ENCODE peak calls at places on chromosomes 13 and 19, in ten cellular contexts. One of them, this sample, is unnamed.

GRCh38 chr13:95552208-95552538 is 347 bp upstream of the CLDN10 start:
- DNase-seq in Peyer's patch: no peak
- DNase-seq in choroid plexus epithelial cell: no peak
- DNase-seq in foreskin fibroblast: no peak
- DNase-seq in esophagus squamous epithelium: no peak
- DNase-seq in uterus: no peak
- DNase-seq in GM23338: no peak
- DNase-seq in progenitor cell of endocrine pancreas: no peak
- DNase-seq in PC-3: no peak
- DNase-seq in neural crest cell: no peak
- DNase-seq in this sample: no peak

GRCh38 chr19:3055741-3056453 is 6.4 kb downstream of the TLE5 start:
- DNase-seq in PC-3: peak
- DNase-seq in neural crest cell: no peak
- DNase-seq in esophagus squamous epithelium: no peak
- DNase-seq in choroid plexus epithelial cell: no peak
- DNase-seq in uterus: peak
- DNase-seq in Peyer's patch: peak
- DNase-seq in GM23338: peak
- DNase-seq in foreskin fibroblast: no peak
- DNase-seq in progenitor cell of endocrine pancreas: no peak
- DNase-seq in this sample: no peak

GRCh38 chr13:101767096-101767495 is 314.6 kb downstream of the ITGBL1 start:
- DNase-seq in neural crest cell: no peak
- DNase-seq in foreskin fibroblast: no peak
- DNase-seq in GM23338: no peak
- DNase-seq in esophagus squamous epithelium: no peak
- DNase-seq in choroid plexus epithelial cell: no peak
- DNase-seq in uterus: no peak
- DNase-seq in Peyer's patch: no peak
- DNase-seq in progenitor cell of endocrine pancreas: no peak
- DNase-seq in PC-3: no peak
- DNase-seq in this sample: no peak

GRCh38 chr19:12723643-12724426 is at the start of gene TNPO2:
- DNase-seq in neural crest cell: peak
- DNase-seq in choroid plexus epithelial cell: peak
- DNase-seq in Peyer's patch: peak
- DNase-seq in progenitor cell of endocrine pancreas: peak
- DNase-seq in PC-3: peak
- DNase-seq in uterus: peak
- DNase-seq in foreskin fibroblast: peak
- DNase-seq in esophagus squamous epithelium: no peak
- DNase-seq in GM23338: peak
- DNase-seq in this sample: no peak

GRCh38 chr13:89784161-89784809 is 1563.2 kb upstream of the MIR17HG start:
- DNase-seq in progenitor cell of endocrine pancreas: no peak
- DNase-seq in GM23338: no peak
- DNase-seq in uterus: no peak
- DNase-seq in esophagus squamous epithelium: no peak
- DNase-seq in foreskin fibroblast: no peak
- DNase-seq in PC-3: no peak
- DNase-seq in neural crest cell: no peak
- DNase-seq in choroid plexus epithelial cell: no peak
- DNase-seq in Peyer's patch: no peak
- DNase-seq in this sample: no peak

GRCh38 chr13:66313408-66313807 is 916.7 kb downstream of the PCDH9 start:
- DNase-seq in choroid plexus epithelial cell: peak
- DNase-seq in progenitor cell of endocrine pancreas: no peak
- DNase-seq in uterus: no peak
- DNase-seq in neural crest cell: no peak
- DNase-seq in foreskin fibroblast: peak
- DNase-seq in Peyer's patch: no peak
- DNase-seq in PC-3: peak
- DNase-seq in esophagus squamous epithelium: no peak
- DNase-seq in GM23338: no peak
- DNase-seq in this sample: no peak

GRCh38 chr19:6580313-6580712 is 10.6 kb downstream of the CD70 start:
- DNase-seq in Peyer's patch: no peak
- DNase-seq in progenitor cell of endocrine pancreas: no peak
- DNase-seq in neural crest cell: no peak
- DNase-seq in PC-3: peak
- DNase-seq in choroid plexus epithelial cell: no peak
- DNase-seq in GM23338: no peak
- DNase-seq in uterus: no peak
- DNase-seq in esophagus squamous epithelium: no peak
- DNase-seq in foreskin fibroblast: no peak
- DNase-seq in this sample: peak

GRCh38 chr19:2533686-2534085 is 57.8 kb downstream of the GADD45B start:
- DNase-seq in uterus: no peak
- DNase-seq in foreskin fibroblast: no peak
- DNase-seq in PC-3: peak
- DNase-seq in choroid plexus epithelial cell: peak
- DNase-seq in progenitor cell of endocrine pancreas: no peak
- DNase-seq in GM23338: no peak
- DNase-seq in esophagus squamous epithelium: no peak
- DNase-seq in Peyer's patch: no peak
- DNase-seq in neural crest cell: no peak
- DNase-seq in this sample: no peak

GRCh38 chr19:36986131-36986530 is 70.0 kb downstream of the ZNF568 start:
- DNase-seq in Peyer's patch: no peak
- DNase-seq in PC-3: no peak
- DNase-seq in choroid plexus epithelial cell: no peak
- DNase-seq in progenitor cell of endocrine pancreas: no peak
- DNase-seq in neural crest cell: no peak
- DNase-seq in uterus: no peak
- DNase-seq in GM23338: no peak
- DNase-seq in esophagus squamous epithelium: no peak
- DNase-seq in foreskin fibroblast: no peak
- DNase-seq in this sample: no peak

GRCh38 chr13:41931337-41931736 is 29.6 kb downstream of the VWA8 start:
- DNase-seq in progenitor cell of endocrine pancreas: no peak
- DNase-seq in Peyer's patch: no peak
- DNase-seq in GM23338: no peak
- DNase-seq in foreskin fibroblast: peak
- DNase-seq in PC-3: peak
- DNase-seq in esophagus squamous epithelium: no peak
- DNase-seq in neural crest cell: no peak
- DNase-seq in uterus: no peak
- DNase-seq in choroid plexus epithelial cell: peak
- DNase-seq in this sample: no peak

GRCh38 chr19:5595129-5595528 is 27.4 kb upstream of the TINCR start:
- DNase-seq in choroid plexus epithelial cell: no peak
- DNase-seq in esophagus squamous epithelium: no peak
- DNase-seq in Peyer's patch: no peak
- DNase-seq in foreskin fibroblast: no peak
- DNase-seq in uterus: no peak
- DNase-seq in progenitor cell of endocrine pancreas: no peak
- DNase-seq in PC-3: no peak
- DNase-seq in GM23338: no peak
- DNase-seq in neural crest cell: no peak
- DNase-seq in this sample: no peak

GRCh38 chr19:11558881-11559828 is at the start of gene ELOF1:
- DNase-seq in esophagus squamous epithelium: peak
- DNase-seq in progenitor cell of endocrine pancreas: peak
- DNase-seq in PC-3: peak
- DNase-seq in foreskin fibroblast: peak
- DNase-seq in choroid plexus epithelial cell: peak
- DNase-seq in GM23338: peak
- DNase-seq in uterus: peak
- DNase-seq in Peyer's patch: peak
- DNase-seq in neural crest cell: peak
- DNase-seq in this sample: peak

GRCh38 chr19:14116918-14117578 is 514 bp downstream of the PRKACA start:
- DNase-seq in PC-3: no peak
- DNase-seq in choroid plexus epithelial cell: no peak
- DNase-seq in progenitor cell of endocrine pancreas: peak
- DNase-seq in Peyer's patch: peak
- DNase-seq in GM23338: peak
- DNase-seq in neural crest cell: no peak
- DNase-seq in foreskin fibroblast: no peak
- DNase-seq in esophagus squamous epithelium: peak
- DNase-seq in uterus: peak
- DNase-seq in this sample: no peak

GRCh38 chr13:24301434-24301833 is 7.9 kb upstream of the C1QTNF9 start:
- DNase-seq in progenitor cell of endocrine pancreas: no peak
- DNase-seq in foreskin fibroblast: no peak
- DNase-seq in neural crest cell: no peak
- DNase-seq in uterus: no peak
- DNase-seq in Peyer's patch: no peak
- DNase-seq in PC-3: no peak
- DNase-seq in choroid plexus epithelial cell: no peak
- DNase-seq in GM23338: no peak
- DNase-seq in esophagus squamous epithelium: no peak
- DNase-seq in this sample: no peak

GRCh38 chr19:38556521-38557174 is 61.1 kb downstream of the MAP4K1 start:
- DNase-seq in GM23338: peak
- DNase-seq in foreskin fibroblast: peak
- DNase-seq in neural crest cell: no peak
- DNase-seq in uterus: no peak
- DNase-seq in Peyer's patch: no peak
- DNase-seq in PC-3: no peak
- DNase-seq in choroid plexus epithelial cell: peak
- DNase-seq in esophagus squamous epithelium: no peak
- DNase-seq in progenitor cell of endocrine pancreas: no peak
- DNase-seq in this sample: no peak
- TF ChIP-seq CTCF in GM23338: peak
- TF ChIP-seq CTCF in foreskin fibroblast: peak
- TF ChIP-seq CTCF in neural crest cell: peak
- TF ChIP-seq CTCF in uterus: no peak
- TF ChIP-seq CTCF in Peyer's patch: no peak
- TF ChIP-seq CTCF in PC-3: no peak
- TF ChIP-seq CTCF in choroid plexus epithelial cell: peak
- TF ChIP-seq CTCF in esophagus squamous epithelium: no peak
- TF ChIP-seq CTCF in progenitor cell of endocrine pancreas: peak
- TF ChIP-seq CTCF in this sample: no peak

GRCh38 chr13:26895081-26895807 is 134.7 kb upstream of the GPR12 start:
- DNase-seq in GM23338: peak
- DNase-seq in Peyer's patch: no peak
- DNase-seq in foreskin fibroblast: no peak
- DNase-seq in neural crest cell: no peak
- DNase-seq in esophagus squamous epithelium: no peak
- DNase-seq in uterus: no peak
- DNase-seq in PC-3: no peak
- DNase-seq in choroid plexus epithelial cell: peak
- DNase-seq in progenitor cell of endocrine pancreas: no peak
- DNase-seq in this sample: no peak
- TF ChIP-seq CTCF in GM23338: no peak
- TF ChIP-seq CTCF in Peyer's patch: no peak
- TF ChIP-seq CTCF in foreskin fibroblast: no peak
- TF ChIP-seq CTCF in neural crest cell: no peak
- TF ChIP-seq CTCF in esophagus squamous epithelium: no peak
- TF ChIP-seq CTCF in uterus: no peak
- TF ChIP-seq CTCF in PC-3: no peak
- TF ChIP-seq CTCF in choroid plexus epithelial cell: no peak
- TF ChIP-seq CTCF in progenitor cell of endocrine pancreas: no peak
- TF ChIP-seq CTCF in this sample: no peak

DNA sequence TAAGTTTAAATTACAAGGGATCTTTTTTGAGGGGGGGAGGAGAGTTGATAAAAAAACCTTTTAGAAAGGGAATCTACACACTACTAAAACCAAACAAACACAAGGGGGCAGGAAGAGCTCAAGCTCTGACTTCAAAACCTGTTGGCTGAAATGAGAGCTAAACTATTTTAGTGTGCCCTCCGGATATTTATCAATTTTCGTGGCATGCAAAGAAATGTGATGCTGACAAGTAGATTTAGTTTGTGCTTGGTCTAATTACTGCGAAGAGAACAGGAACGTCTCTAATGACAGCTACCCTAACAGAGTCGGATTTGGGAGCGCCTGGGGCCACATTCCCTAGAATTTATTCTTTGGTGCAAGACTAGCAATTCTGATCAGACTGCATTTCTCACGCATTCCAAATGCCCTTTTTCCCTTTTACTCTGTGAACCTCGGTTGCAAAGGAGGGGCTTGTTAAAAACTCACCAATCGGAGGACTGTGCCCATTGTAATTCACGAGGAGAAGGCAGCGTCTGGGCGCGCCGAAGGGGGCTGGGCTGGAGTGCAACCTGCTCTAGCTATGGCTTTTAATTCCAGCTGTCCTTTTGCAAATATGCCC is 804 bp upstream of the FREM2 start:
- DNase-seq in esophagus squamous epithelium: no peak
- DNase-seq in foreskin fibroblast: peak
- DNase-seq in GM23338: peak
- DNase-seq in progenitor cell of endocrine pancreas: peak
- DNase-seq in neural crest cell: no peak
- DNase-seq in uterus: no peak
- DNase-seq in Peyer's patch: no peak
- DNase-seq in PC-3: peak
- DNase-seq in choroid plexus epithelial cell: peak
- DNase-seq in this sample: peak
- TF ChIP-seq CTCF in esophagus squamous epithelium: no peak
- TF ChIP-seq CTCF in foreskin fibroblast: no peak
- TF ChIP-seq CTCF in GM23338: peak
- TF ChIP-seq CTCF in progenitor cell of endocrine pancreas: peak
- TF ChIP-seq CTCF in neural crest cell: peak
- TF ChIP-seq CTCF in uterus: peak
- TF ChIP-seq CTCF in Peyer's patch: no peak
- TF ChIP-seq CTCF in PC-3: peak
- TF ChIP-seq CTCF in choroid plexus epithelial cell: peak
- TF ChIP-seq CTCF in this sample: peak

GRCh38 chr19:54392078-54392477 is 23.2 kb upstream of the TTYH1 start:
- DNase-seq in Peyer's patch: no peak
- DNase-seq in PC-3: no peak
- DNase-seq in esophagus squamous epithelium: no peak
- DNase-seq in uterus: no peak
- DNase-seq in foreskin fibroblast: no peak
- DNase-seq in GM23338: no peak
- DNase-seq in neural crest cell: no peak
- DNase-seq in progenitor cell of endocrine pancreas: no peak
- DNase-seq in choroid plexus epithelial cell: no peak
- DNase-seq in this sample: no peak

GRCh38 chr19:54389556-54389955 is 24.8 kb upstream of the LAIR1 start:
- DNase-seq in choroid plexus epithelial cell: no peak
- DNase-seq in PC-3: no peak
- DNase-seq in neural crest cell: no peak
- DNase-seq in uterus: no peak
- DNase-seq in esophagus squamous epithelium: no peak
- DNase-seq in GM23338: no peak
- DNase-seq in Peyer's patch: no peak
- DNase-seq in progenitor cell of endocrine pancreas: no peak
- DNase-seq in foreskin fibroblast: no peak
- DNase-seq in this sample: no peak

GRCh38 chr19:54393381-54393780 is 21.9 kb upstream of the TTYH1 start:
- DNase-seq in Peyer's patch: no peak
- DNase-seq in esophagus squamous epithelium: no peak
- DNase-seq in choroid plexus epithelial cell: no peak
- DNase-seq in progenitor cell of endocrine pancreas: no peak
- DNase-seq in foreskin fibroblast: no peak
- DNase-seq in uterus: no peak
- DNase-seq in PC-3: no peak
- DNase-seq in GM23338: no peak
- DNase-seq in neural crest cell: no peak
- DNase-seq in this sample: no peak

GRCh38 chr19:54390942-54391577 is 24.2 kb upstream of the TTYH1 start:
- DNase-seq in uterus: peak
- DNase-seq in Peyer's patch: no peak
- DNase-seq in choroid plexus epithelial cell: peak
- DNase-seq in progenitor cell of endocrine pancreas: peak
- DNase-seq in neural crest cell: peak
- DNase-seq in esophagus squamous epithelium: no peak
- DNase-seq in PC-3: peak
- DNase-seq in foreskin fibroblast: peak
- DNase-seq in GM23338: peak
- DNase-seq in this sample: peak

GRCh38 chr19:54391589-54392061 is 23.6 kb upstream of the TTYH1 start:
- DNase-seq in choroid plexus epithelial cell: no peak
- DNase-seq in uterus: no peak
- DNase-seq in progenitor cell of endocrine pancreas: no peak
- DNase-seq in neural crest cell: no peak
- DNase-seq in esophagus squamous epithelium: no peak
- DNase-seq in Peyer's patch: no peak
- DNase-seq in GM23338: peak
- DNase-seq in foreskin fibroblast: peak
- DNase-seq in PC-3: peak
- DNase-seq in this sample: no peak
- TF ChIP-seq CTCF in choroid plexus epithelial cell: no peak
- TF ChIP-seq CTCF in uterus: no peak
- TF ChIP-seq CTCF in progenitor cell of endocrine pancreas: no peak
- TF ChIP-seq CTCF in neural crest cell: no peak
- TF ChIP-seq CTCF in esophagus squamous epithelium: no peak
- TF ChIP-seq CTCF in Peyer's patch: no peak
- TF ChIP-seq CTCF in GM23338: peak
- TF ChIP-seq CTCF in foreskin fibroblast: no peak
- TF ChIP-seq CTCF in PC-3: peak
- TF ChIP-seq CTCF in this sample: no peak

This sample was measured in astrocyte of the cerebellum.